ENCODE peak calls at places on chromosomes 16 and 17, in six cellular contexts. T, L, D, G, U and E are unnamed samples.

GRCh38 chr16:85329059-85329812 is 217.0 kb upstream of the CIBAR2 start:
- DNase-seq in T (no peak), L (no peak), D (peak), G (no peak), U (no peak), E (no peak)

GRCh38 chr17:43483674-43484551 is at the start of gene DHX8:
- DNase-seq in T (peak), L (peak), D (peak), G (peak), U (peak), E (peak)

GRCh38 chr17:27354051-27354490 is 60.2 kb downstream of the WSB1 start:
- DNase-seq in T (no peak), L (no peak), D (no peak), G (no peak), U (no peak), E (no peak)

GRCh38 chr16:17397499-17397891 is 73.3 kb downstream of the XYLT1 start:
- DNase-seq in T (peak), L (no peak), D (no peak), G (no peak), U (peak), E (no peak)

GRCh38 chr17:80637286-80637703 is 92.7 kb downstream of the RPTOR start:
- DNase-seq in T (no peak), L (no peak), D (no peak), G (no peak), U (no peak), E (no peak)

GRCh38 chr17:51200295-51200694 is 34.1 kb downstream of the NME2 start:
- DNase-seq in T (no peak), L (no peak), D (no peak), G (no peak), U (no peak), E (no peak)

GRCh38 chr17:12438212-12438611 is 227.5 kb upstream of the MYOCD start:
- DNase-seq in T (no peak), L (no peak), D (no peak), G (no peak), U (no peak), E (no peak)

GRCh38 chr16:86090461-86091170 is 191.7 kb downstream of the IRF8 start:
- DNase-seq in T (no peak), L (no peak), D (no peak), G (no peak), U (no peak), E (no peak)

GRCh38 chr17:6755281-6755680 is 565 bp upstream of the XAF1 start:
- DNase-seq in T (no peak), L (no peak), D (no peak), G (no peak), U (peak), E (peak)

GRCh38 chr16:916400-916799 is 54.4 kb downstream of the LMF1 start:
- DNase-seq in T (no peak), L (no peak), D (no peak), G (no peak), U (no peak), E (no peak)

GRCh38 chr16:19309178-19309577 is 23.6 kb downstream of the CLEC19A start:
- DNase-seq in T (no peak), L (no peak), D (no peak), G (no peak), U (no peak), E (no peak)

GRCh38 chr17:48457080-48457836 is 27.2 kb upstream of the SKAP1 start:
- DNase-seq in T (peak), L (peak), D (peak), G (peak), U (peak), E (peak)

GRCh38 chr16:51762081-51762995 is 611.3 kb upstream of the SALL1 start:
- DNase-seq in T (peak), L (peak), D (peak), G (peak), U (peak), E (peak)

GRCh38 chr16:23786964-23787571 is 32.2 kb downstream of the CHP2 start:
- DNase-seq in T (no peak), L (no peak), D (no peak), G (no peak), U (no peak), E (no peak)

GRCh38 chr17:80855968-80856862 is 135.4 kb upstream of the CHMP6 start:
- DNase-seq in T (peak), L (peak), D (no peak), G (peak), U (peak), E (peak)

GRCh38 chr17:82959990-82960418 is 119.4 kb upstream of the METRNL start:
- DNase-seq in T (no peak), L (no peak), D (no peak), G (no peak), U (no peak), E (no peak)

GRCh38 chr16:14109077-14109775 is 38.1 kb downstream of the MRTFB start:
- DNase-seq in T (no peak), L (no peak), D (no peak), G (no peak), U (no peak), E (no peak)

GRCh38 chr16:84714028-84714427 is 14.2 kb downstream of the USP10 start:
- DNase-seq in T (no peak), L (no peak), D (no peak), G (no peak), U (no peak), E (no peak)